ENCODE peak calls at places on chromosomes 7 and 10, in four cellular contexts. S is cardiac fibroblast, X is uterus, F is left lung. D is an unnamed sample.

GRCh38 chr7:16646427-16647081 is 573 bp downstream of the BZW2 start:
- DNase-seq in S (peak), X (no peak), F (no peak), D (no peak)

GRCh38 chr10:1287493-1288480 is 231.6 kb downstream of the WDR37 start:
- DNase-seq in S (no peak), X (no peak), F (no peak), D (no peak)

GRCh38 chr10:69816963-69817605 is 15.4 kb downstream of the COL13A1 start:
- DNase-seq in S (no peak), X (no peak), F (no peak), D (no peak)

GRCh38 chr10:96842896-96843723 is 11.0 kb downstream of the LCOR start:
- DNase-seq in S (no peak), X (no peak), F (no peak), D (no peak)

GRCh38 chr10:118495499-118495898 is 99.9 kb downstream of the PRLHR start:
- DNase-seq in S (no peak), X (no peak), F (no peak), D (no peak)

GRCh38 chr7:72546586-72546985 is 134.4 kb upstream of the CALN1 start:
- DNase-seq in S (no peak), X (no peak), F (no peak), D (no peak)

GRCh38 chr7:152859781-152860191 is 100.2 kb downstream of the ACTR3B start:
- DNase-seq in S (peak), X (no peak), F (no peak), D (no peak)

GRCh38 chr7:26515462-26515861 is 223.8 kb downstream of the SNX10 start:
- DNase-seq in S (no peak), X (no peak), F (no peak), D (no peak)

GRCh38 chr10:82742478-82742877 is 867.5 kb downstream of the NRG3 start:
- DNase-seq in S (peak), X (no peak), F (no peak), D (no peak)

GRCh38 chr7:112708236-112708635 is 82.0 kb downstream of the TMEM168 start:
- DNase-seq in S (no peak), X (no peak), F (no peak), D (no peak)
- TF ChIP-seq CTCF in S (no peak), X (no peak), F (no peak), D (no peak)

DNA sequence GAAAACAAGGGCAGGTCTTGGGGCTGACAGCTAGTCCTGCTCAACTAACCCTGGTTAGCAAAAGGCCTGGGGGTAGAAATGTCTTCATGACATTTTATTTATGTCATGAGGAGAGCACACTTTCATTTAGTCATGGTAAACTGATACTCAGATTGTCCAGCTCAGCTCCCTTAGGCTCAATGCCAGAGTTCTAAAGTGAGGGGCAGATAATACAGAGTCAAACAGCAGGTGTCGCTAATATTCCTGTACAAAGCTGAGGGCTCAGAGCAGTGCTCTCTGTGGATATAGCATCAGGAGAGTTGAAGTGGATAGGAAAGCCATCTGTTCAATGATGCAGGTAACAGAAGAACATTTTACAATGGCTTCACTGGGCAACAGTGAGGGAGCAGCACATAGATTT is 26.8 kb upstream of the CALCR start:
- DNase-seq in S (peak), X (no peak), F (no peak), D (no peak)
- TF ChIP-seq CTCF in S (no peak), X (no peak), F (no peak), D (no peak)

GRCh38 chr10:104146871-104147270 is 24.9 kb downstream of the SFR1 start:
- DNase-seq in S (no peak), X (no peak), F (no peak), D (no peak)
- TF ChIP-seq CTCF in S (no peak), X (no peak), F (no peak), D (no peak)

GRCh38 chr7:23654508-23654907 is 25.5 kb upstream of the FAM221A start:
- DNase-seq in S (peak), X (no peak), F (no peak), D (no peak)
- TF ChIP-seq CTCF in S (peak), X (no peak), F (no peak), D (peak)

GRCh38 chr7:66069732-66070131 is 5.9 kb upstream of the ASL start:
- DNase-seq in S (no peak), X (no peak), F (no peak), D (no peak)
- TF ChIP-seq CTCF in S (no peak), X (no peak), F (no peak), D (no peak)

GRCh38 chr7:91898240-91898992 is 17.9 kb upstream of the MTERF1 start:
- DNase-seq in S (no peak), X (no peak), F (no peak), D (no peak)

GRCh38 chr7:91892099-91892788 is 11.7 kb upstream of the MTERF1 start:
- DNase-seq in S (no peak), X (no peak), F (no peak), D (no peak)

GRCh38 chr7:91894781-91895480 is 14.4 kb upstream of the MTERF1 start:
- DNase-seq in S (no peak), X (no peak), F (no peak), D (no peak)

DNA sequence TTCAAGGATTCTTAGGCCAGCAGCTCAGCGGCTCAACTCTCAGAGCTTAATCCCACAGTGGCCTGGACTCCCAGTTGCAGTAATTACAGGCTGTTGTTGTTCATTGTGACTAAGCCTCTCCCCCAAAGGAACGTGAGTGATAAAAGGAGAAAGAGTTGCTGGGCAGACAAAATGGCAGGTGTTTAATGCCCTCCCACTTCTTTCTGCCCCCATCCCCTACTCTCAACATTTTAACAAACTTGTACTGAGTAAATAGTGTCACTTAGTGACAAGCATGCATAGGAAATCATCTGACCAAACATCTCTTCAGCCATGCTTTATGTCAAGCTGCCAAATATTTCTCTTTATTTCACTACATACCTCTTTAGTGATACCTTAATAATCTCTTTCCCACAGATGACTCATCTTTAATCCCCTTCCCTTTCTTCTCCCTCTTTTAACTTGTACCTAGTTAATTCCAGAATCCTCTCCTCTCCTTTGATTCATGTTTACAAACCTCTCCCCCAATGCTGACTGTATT is 12.4 kb upstream of the MTERF1 start:
- DNase-seq in S (peak), X (no peak), F (no peak), D (no peak)
- TF ChIP-seq CTCF in S (no peak), X (no peak), F (no peak), D (no peak)

DNA sequence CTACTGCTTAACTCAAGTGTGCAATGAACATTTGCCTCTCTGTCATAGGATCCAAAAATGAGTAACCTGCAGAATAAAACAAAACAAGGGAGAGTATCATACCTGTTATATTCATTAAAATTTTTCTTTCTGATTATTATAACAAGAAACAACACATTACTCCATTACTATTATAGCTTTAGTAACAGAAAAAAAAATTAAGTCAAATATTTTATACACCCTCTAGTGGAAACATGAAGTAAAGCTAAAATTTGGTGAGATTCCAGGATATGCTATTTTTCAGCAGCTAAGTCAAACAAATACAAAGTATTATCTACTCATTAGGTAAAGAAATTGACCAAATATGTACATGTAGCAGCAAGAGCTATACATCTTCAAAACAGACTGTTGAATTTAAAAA is 56.3 kb downstream of the PDZD8 start:
- DNase-seq in S (peak), X (no peak), F (no peak), D (no peak)
- TF ChIP-seq CTCF in S (peak), X (no peak), F (peak), D (peak)